ENCODE peak calls at places on chromosomes 3 and 15, in seven cellular contexts. E, Y, D, Q, R, X and K are unnamed samples.

GRCh38 chr3:79651536-79652065 is 116.2 kb downstream of the ROBO1 start:
- DNase-seq in Q (no peak), R (no peak), X (no peak), Y (no peak), E (no peak), D (no peak), K (no peak)

GRCh38 chr15:99251436-99251821 is at the start of gene LRRC28:
- DNase-seq in Y (no peak), Q (no peak), R (no peak), E (no peak), D (no peak), X (no peak), K (no peak)

GRCh38 chr3:94101860-94102259 is 39.0 kb downstream of the NSUN3 start:
- DNase-seq in E (peak), R (peak), X (no peak), Q (no peak), Y (no peak), D (no peak), K (no peak)

GRCh38 chr3:15942936-15943335 is 145.2 kb upstream of the ANKRD28 start:
- DNase-seq in E (no peak), R (no peak), D (no peak), Y (no peak), X (no peak), Q (no peak), K (no peak)

GRCh38 chr3:123448503-123449091 is at the start of gene ADCY5:
- DNase-seq in D (peak), Y (no peak), Q (no peak), X (no peak), R (no peak), E (no peak), K (no peak)

GRCh38 chr15:56820333-56820732 is 87.0 kb upstream of the ZNF280D start:
- DNase-seq in Q (no peak), X (no peak), Y (no peak), R (no peak), E (no peak), D (no peak), K (no peak)

GRCh38 chr15:98085003-98085639 is 124.6 kb downstream of the ARRDC4 start:
- DNase-seq in Q (no peak), X (no peak), D (peak), Y (peak), R (peak), E (peak), K (peak)

GRCh38 chr3:67421912-67422311 is 232.5 kb downstream of the SUCLG2 start:
- DNase-seq in D (no peak), X (no peak), Y (no peak), R (no peak), E (no peak), Q (no peak), K (no peak)

GRCh38 chr15:69100821-69101220 is 59.6 kb upstream of the GLCE start:
- DNase-seq in X (no peak), E (no peak), R (no peak), D (no peak), Q (no peak), Y (no peak), K (no peak)

GRCh38 chr3:16478516-16478915 is 35.0 kb downstream of the RFTN1 start:
- DNase-seq in X (no peak), Q (no peak), E (peak), Y (no peak), R (peak), D (no peak), K (no peak)

GRCh38 chr15:44726568-44727461 is 9.5 kb upstream of the TRIM69 start:
- DNase-seq in R (peak), E (peak), Y (peak), Q (peak), D (peak), X (peak), K (peak)

GRCh38 chr15:64247906-64248541 is 85.2 kb upstream of the PPIB start:
- DNase-seq in X (no peak), R (peak), D (peak), Y (peak), E (peak), Q (no peak), K (peak)

GRCh38 chr3:106034313-106034712 is 165.5 kb upstream of the CBLB start:
- DNase-seq in Q (no peak), Y (peak), D (no peak), X (no peak), R (no peak), E (no peak), K (no peak)

GRCh38 chr3:180744226-180744625 is 64.9 kb upstream of the CCDC39 start:
- DNase-seq in Y (no peak), Q (no peak), R (no peak), E (peak), X (no peak), D (no peak), K (no peak)

GRCh38 chr3:59480486-59480995 is 430.7 kb upstream of the CFAP20DC start:
- DNase-seq in R (peak), X (no peak), D (no peak), E (peak), Q (no peak), Y (no peak), K (peak)

GRCh38 chr3:64399205-64399800 is 174.0 kb upstream of the PRICKLE2 start:
- DNase-seq in E (peak), X (no peak), D (no peak), R (peak), Y (peak), Q (no peak), K (peak)

GRCh38 chr15:100349321-100349695 is 7.5 kb upstream of the ADAMTS17 start:
- DNase-seq in Q (no peak), Y (no peak), X (no peak), D (no peak), E (no peak), R (no peak), K (no peak)

GRCh38 chr3:197454014-197454413 is 101.8 kb downstream of the BDH1 start:
- DNase-seq in Y (no peak), E (no peak), R (peak), Q (no peak), X (no peak), D (peak), K (peak)